ENCODE peak calls at places on chromosomes 12 and 14, in eight cellular contexts. S is GM06990; L is BJ; K is suprapubic skin; H is CD8-positive, alpha-beta T cell; U is choroid plexus epithelial cell; F is fibroblast of pulmonary artery; I is Calu3. R is an unnamed sample.
A peak's percentile ranks its signal among the peaks of the same experiment; 100 is the strongest.

GRCh38 chr14:99820702-99821331 is 27.6 kb downstream of the EML1 start:
- DNase-seq in S (no peak), L (no peak), K (no peak), H (no peak), U (no peak), F (no peak), I (no peak), R (no peak)

GRCh38 chr14:65231286-65231980 is 129.1 kb upstream of the MAX start:
- DNase-seq in S (no peak), L (no peak), K (no peak), H (no peak), U (no peak), F (no peak), I (no peak), R (no peak)

GRCh38 chr12:70060634-70061033 is 182.6 kb upstream of the CNOT2 start:
- DNase-seq in S (no peak), L (no peak), K (no peak), H (no peak), U (no peak), F (no peak), I (no peak), R (no peak)

GRCh38 chr12:69644516-69644915 is 33.8 kb upstream of the LRRC10 start:
- DNase-seq in S (no peak), L (no peak), K (no peak), H (no peak), U (no peak), F (no peak), I (no peak), R (no peak)

GRCh38 chr12:93886533-93887511 is 209.6 kb downstream of the CRADD start:
- DNase-seq in S (no peak), L (peak; percentile 94), K (no peak), H (no peak), U (peak; percentile 68), F (no peak), I (no peak), R (peak; percentile 90)

GRCh38 chr14:62143235-62143634 is 381.0 kb downstream of the SNAPC1 start:
- DNase-seq in S (no peak), L (no peak), K (no peak), H (no peak), U (peak; percentile 8), F (peak; percentile 54), I (no peak), R (peak; percentile 11)

GRCh38 chr14:76081642-76082041 is 70.1 kb upstream of the GPATCH2L start:
- DNase-seq in S (no peak), L (no peak), K (no peak), H (no peak), U (no peak), F (no peak), I (no peak), R (no peak)

GRCh38 chr12:64412458-64412857 is 8.3 kb downstream of the XPOT start:
- DNase-seq in S (no peak), L (no peak), K (no peak), H (no peak), U (peak; percentile 26), F (no peak), I (no peak), R (no peak)

GRCh38 chr12:89949457-89950195 is 241.0 kb upstream of the ATP2B1 start:
- DNase-seq in S (peak; percentile 69), L (peak; percentile 96), K (no peak), H (peak; percentile 56), U (peak; percentile 89), F (peak; percentile 92), I (peak; percentile 67), R (peak; percentile 84)

DNA sequence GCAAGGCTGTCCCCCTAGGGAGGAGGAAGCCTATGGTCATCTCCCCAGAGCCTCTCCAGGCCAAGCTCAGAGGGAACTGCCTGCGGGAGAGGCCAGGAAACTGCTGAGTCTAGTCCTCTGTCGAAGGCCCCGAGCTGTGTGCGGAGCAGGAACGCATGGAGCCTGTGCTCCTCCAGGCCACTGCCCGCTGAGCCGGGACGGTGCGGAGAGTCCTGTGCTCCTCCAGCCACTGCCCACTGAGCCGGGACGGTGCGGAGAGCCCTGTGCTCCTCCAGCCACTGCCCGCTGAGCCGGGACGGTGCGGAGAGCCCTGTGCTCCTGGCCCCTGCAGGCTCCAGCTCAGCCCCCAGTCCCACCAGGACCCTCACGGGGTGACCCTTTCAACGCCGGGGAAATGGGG is 85.3 kb downstream of the ADGRD1 start:
- DNase-seq in S (no peak), L (no peak), K (no peak), H (no peak), U (no peak), F (no peak), I (no peak), R (no peak)
- TF ChIP-seq CTCF in S (no peak), L (no peak), K (no peak), H (no peak), U (no peak), F (no peak), I (no peak), R (no peak)

GRCh38 chr14:71206123-71206522 is 298.9 kb downstream of the PCNX1 start:
- DNase-seq in S (no peak), L (no peak), K (no peak), H (no peak), U (no peak), F (no peak), I (no peak), R (no peak)

GRCh38 chr14:71209888-71210287 is 302.6 kb downstream of the PCNX1 start:
- DNase-seq in S (no peak), L (peak; percentile 23), K (no peak), H (no peak), U (no peak), F (no peak), I (no peak), R (no peak)

GRCh38 chr14:71212093-71212492 is 304.8 kb downstream of the PCNX1 start:
- DNase-seq in S (no peak), L (no peak), K (no peak), H (no peak), U (no peak), F (no peak), I (no peak), R (no peak)

GRCh38 chr14:71206766-71207371 is 299.6 kb downstream of the PCNX1 start:
- DNase-seq in S (no peak), L (peak; percentile 66), K (no peak), H (no peak), U (peak; percentile 80), F (peak; percentile 91), I (peak; percentile 76), R (peak; percentile 80)

GRCh38 chr14:71208702-71209357 is 301.6 kb downstream of the PCNX1 start:
- DNase-seq in S (no peak), L (no peak), K (no peak), H (no peak), U (no peak), F (no peak), I (no peak), R (no peak)
- TF ChIP-seq CTCF in S (peak; percentile 26), L (peak; percentile 14), K (no peak), H (no peak), U (peak; percentile 9), F (peak; percentile 1), I (peak; percentile 16), R (peak; percentile 68)

GRCh38 chr14:81625343-81625742 is 91.7 kb upstream of the SEL1L start:
- DNase-seq in S (no peak), L (no peak), K (no peak), H (no peak), U (peak; percentile 12), F (peak; percentile 4), I (no peak), R (peak; percentile 8)
- TF ChIP-seq CTCF in S (peak; percentile 19), L (no peak), K (no peak), H (no peak), U (no peak), F (no peak), I (peak; percentile 20), R (peak; percentile 62)

GRCh38 chr12:132056959-132057358 is 87.2 kb downstream of the DDX51 start:
- DNase-seq in S (no peak), L (no peak), K (no peak), H (no peak), U (no peak), F (no peak), I (no peak), R (no peak)
- TF ChIP-seq CTCF in S (no peak), L (no peak), K (no peak), H (no peak), U (no peak), F (no peak), I (no peak), R (no peak)

R was measured in HFFc6.